ENCODE peak calls at places on chromosomes 12 and 14, in ten cellular contexts. Y, K, B, X, P, S, O, N, A and W are unnamed samples.

GRCh38 chr14:96592591-96593388 is 90.6 kb downstream of the PAPOLA start:
- DNase-seq in B (peak; percentile 82), A (peak; percentile 67), O (peak; percentile 24), P (no peak), K (peak; percentile 13), N (peak; percentile 47), X (peak; percentile 72), S (peak; percentile 89), Y (peak; percentile 42), W (no peak)

GRCh38 chr12:38456769-38457168 is 140.2 kb downstream of the ALG10B start:
- DNase-seq in N (no peak), O (no peak), S (no peak), P (no peak), B (no peak), A (no peak), K (no peak), X (no peak), Y (no peak), W (no peak)

GRCh38 chr12:47362131-47362686 is 282.4 kb upstream of the AMIGO2 start:
- DNase-seq in N (no peak), K (no peak), B (no peak), A (no peak), X (no peak), Y (no peak), P (no peak), S (no peak), O (no peak), W (no peak)

GRCh38 chr14:61744239-61744638 is 18.0 kb upstream of the SNAPC1 start:
- DNase-seq in O (no peak), N (no peak), X (no peak), A (no peak), B (no peak), Y (no peak), K (no peak), S (no peak), P (no peak), W (no peak)

GRCh38 chr12:96034631-96035282 is 630 bp downstream of the LTA4H start:
- DNase-seq in B (no peak), S (peak; percentile 38), K (peak; percentile 36), P (no peak), X (peak; percentile 41), N (no peak), Y (no peak), A (no peak), O (no peak), W (no peak)

GRCh38 chr12:50441763-50442162 is 41.1 kb downstream of the LARP4 start:
- DNase-seq in B (no peak), X (no peak), O (no peak), K (no peak), Y (no peak), S (no peak), A (no peak), P (no peak), N (no peak), W (no peak)

GRCh38 chr12:131894981-131895639 is 688 bp downstream of the ULK1 start:
- DNase-seq in K (no peak), N (no peak), A (no peak), O (no peak), B (peak; percentile 54), X (peak; percentile 47), P (no peak), S (no peak), Y (no peak), W (no peak)

GRCh38 chr14:101408077-101408831 is 153.0 kb upstream of the DIO3 start:
- DNase-seq in K (peak; percentile 43), O (no peak), S (no peak), Y (no peak), X (no peak), N (no peak), B (no peak), P (no peak), A (no peak), W (no peak)

GRCh38 chr12:111841236-111841749 is 735 bp upstream of the MAPKAPK5 start:
- DNase-seq in P (no peak), S (no peak), Y (peak; percentile 4), K (no peak), B (no peak), X (no peak), N (no peak), O (no peak), A (no peak), W (no peak)

GRCh38 chr12:617304-617915 is 45.8 kb downstream of the NINJ2 start:
- DNase-seq in K (peak; percentile 10), P (no peak), Y (no peak), A (no peak), X (peak; percentile 87), N (no peak), S (no peak), O (no peak), B (no peak), W (no peak)

GRCh38 chr12:22709292-22709691 is 84.3 kb downstream of the ETNK1 start:
- DNase-seq in K (peak; percentile 26), Y (no peak), N (no peak), S (peak; percentile 44), X (no peak), A (no peak), B (no peak), O (no peak), P (no peak), W (no peak)

GRCh38 chr12:108063192-108063591 is 65.9 kb upstream of the WSCD2 start:
- DNase-seq in N (no peak), X (no peak), Y (no peak), A (no peak), B (no peak), O (no peak), S (no peak), P (no peak), K (peak; percentile 1), W (no peak)

GRCh38 chr12:25186788-25187397 is 8.1 kb downstream of the DNAI7 start:
- DNase-seq in P (no peak), A (no peak), S (no peak), K (peak; percentile 69), Y (no peak), B (no peak), N (no peak), X (no peak), O (no peak), W (no peak)

GRCh38 chr12:75360920-75361319 is 26.4 kb downstream of the GLIPR1L1 start:
- DNase-seq in K (no peak), N (no peak), B (no peak), S (no peak), A (no peak), X (no peak), Y (no peak), P (no peak), O (no peak), W (no peak)

GRCh38 chr12:120625557-120626419 is 14.6 kb upstream of the CABP1 start:
- DNase-seq in O (no peak), X (no peak), N (no peak), B (peak; percentile 61), Y (no peak), A (peak; percentile 27), S (peak; percentile 83), K (no peak), P (no peak), W (no peak)

GRCh38 chr12:98582093-98582492 is 11.4 kb upstream of the SLC25A3 start:
- DNase-seq in K (no peak), O (no peak), B (no peak), Y (no peak), X (no peak), S (no peak), N (no peak), A (no peak), P (no peak), W (no peak)

GRCh38 chr14:88792572-88793258 is at the start of gene EML5:
- DNase-seq in A (peak; percentile 78), Y (peak; percentile 86), S (peak; percentile 54), K (peak; percentile 57), O (peak; percentile 63), N (peak; percentile 72), X (peak; percentile 88), B (peak; percentile 87), P (peak; percentile 50), W (peak; percentile 46)

GRCh38 chr12:779745-780734 is 27.7 kb downstream of the WNK1 start:
- DNase-seq in N (no peak), Y (no peak), A (no peak), O (no peak), K (peak; percentile 53), B (no peak), X (no peak), P (no peak), S (peak; percentile 35), W (no peak)

GRCh38 chr12:52650520-52651081 is 1.4 kb downstream of the KRT2 start:
- DNase-seq in P (no peak), Y (no peak), A (no peak), X (no peak), S (no peak), K (no peak), O (no peak), N (no peak), B (no peak), W (no peak)